ENCODE peak calls at places on chromosome 15, in five cellular contexts. Y is HCT116, I is SK-N-SH, S is GM12878, G is K562. O is an unnamed sample.

GRCh38 chr15:66401130-66402021 is 14.7 kb downstream of the MAP2K1 start:
- DNase-seq in Y (no peak), I (no peak), S (no peak), G (no peak), O (no peak)

GRCh38 chr15:31045606-31046005 is 54.2 kb upstream of the MTMR10 start:
- DNase-seq in G (no peak), Y (no peak), S (no peak), I (no peak), O (no peak)

GRCh38 chr15:92014461-92015030 is 161.0 kb downstream of the SLCO3A1 start:
- DNase-seq in Y (no peak), G (no peak), I (no peak), S (no peak), O (no peak)

GRCh38 chr15:55202206-55202605 is 5.5 kb upstream of the RSL24D1 start:
- DNase-seq in I (no peak), G (no peak), S (no peak), Y (no peak), O (no peak)

GRCh38 chr15:68431792-68432401 is at the start of gene ITGA11:
- DNase-seq in G (no peak), Y (no peak), S (no peak), I (peak), O (no peak)

GRCh38 chr15:66193066-66193465 is 60.5 kb downstream of the MEGF11 start:
- DNase-seq in Y (no peak), I (no peak), G (no peak), S (no peak), O (no peak)

GRCh38 chr15:50996641-50997040 is 88.2 kb downstream of the AP4E1 start:
- DNase-seq in S (no peak), I (no peak), G (no peak), Y (no peak), O (no peak)

GRCh38 chr15:43975326-43975725 is 148.5 kb downstream of the WDR76 start:
- DNase-seq in Y (no peak), G (no peak), S (no peak), I (no peak), O (no peak)

GRCh38 chr15:75921732-75922703 is 18.3 kb downstream of the FBXO22 start:
- DNase-seq in I (no peak), Y (peak), G (peak), S (no peak), O (no peak)

GRCh38 chr15:60699845-60700244 is 220.9 kb upstream of the ICE2 start:
- DNase-seq in G (no peak), S (no peak), Y (no peak), I (no peak), O (no peak)
- H3K4me3 ChIP-seq in G (no peak), S (no peak), Y (no peak), I (no peak), O (no peak)

GRCh38 chr15:80562846-80563245 is 132.3 kb upstream of the ABHD17C start:
- DNase-seq in S (no peak), I (no peak), G (no peak), Y (no peak), O (no peak)

GRCh38 chr15:80563372-80563997 is 131.6 kb upstream of the ABHD17C start:
- DNase-seq in S (no peak), I (no peak), Y (no peak), G (no peak), O (no peak)

GRCh38 chr15:80561500-80561899 is 133.6 kb upstream of the ABHD17C start:
- DNase-seq in Y (no peak), I (no peak), G (no peak), S (no peak), O (no peak)

GRCh38 chr15:80560601-80561025 is 134.5 kb upstream of the ABHD17C start:
- DNase-seq in I (peak), S (no peak), Y (no peak), G (peak), O (no peak)

DNA sequence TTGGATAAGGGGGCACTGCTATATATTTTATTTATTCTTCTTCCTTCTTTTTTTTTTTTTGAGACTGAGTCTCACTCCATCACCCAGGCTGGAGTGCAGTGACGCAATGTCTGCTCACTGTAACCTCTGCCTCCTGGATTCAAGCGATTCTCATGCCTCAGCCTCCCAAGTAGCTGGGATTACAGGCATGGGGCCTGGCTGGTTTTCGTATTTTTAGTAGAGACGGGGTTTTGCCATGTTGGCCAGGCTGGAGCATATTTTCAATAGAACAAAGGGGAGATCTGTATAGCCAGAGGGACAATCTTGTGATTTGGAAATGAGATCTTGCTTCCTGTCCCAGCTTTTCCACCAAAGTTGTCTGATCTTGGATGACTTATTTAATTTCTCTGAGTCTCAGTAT is 133.1 kb upstream of the ABHD17C start:
- DNase-seq in S (no peak), Y (no peak), I (no peak), G (no peak), O (no peak)
- TF ChIP-seq SIN3A in S (no peak), Y (no peak), I (no peak), G (no peak), O (no peak)

DNA sequence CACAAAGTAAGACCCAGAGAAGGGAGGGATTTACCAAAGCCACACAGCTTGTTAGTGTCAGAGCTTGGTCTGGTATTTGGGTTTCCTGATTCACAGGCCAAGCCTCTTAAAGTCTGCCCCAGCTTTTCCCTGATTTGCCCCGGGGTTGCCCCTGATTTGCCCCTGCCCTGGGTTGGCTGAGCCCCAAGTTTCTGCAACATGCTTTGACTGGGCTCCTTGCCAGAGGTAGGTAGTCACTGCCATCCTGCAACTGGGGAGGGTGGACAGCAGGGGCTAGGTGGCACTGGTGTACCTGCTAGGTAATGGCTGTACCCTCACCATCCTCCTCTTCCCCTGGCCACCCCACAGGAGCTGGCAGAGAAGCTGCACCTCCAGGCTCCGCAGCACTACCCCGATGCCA is 2.5 kb downstream of the MPI start:
- DNase-seq in S (no peak), G (no peak), Y (no peak), I (no peak), O (no peak)
- H3K27ac ChIP-seq in S (no peak), G (no peak), Y (no peak), I (no peak), O (no peak)

DNA sequence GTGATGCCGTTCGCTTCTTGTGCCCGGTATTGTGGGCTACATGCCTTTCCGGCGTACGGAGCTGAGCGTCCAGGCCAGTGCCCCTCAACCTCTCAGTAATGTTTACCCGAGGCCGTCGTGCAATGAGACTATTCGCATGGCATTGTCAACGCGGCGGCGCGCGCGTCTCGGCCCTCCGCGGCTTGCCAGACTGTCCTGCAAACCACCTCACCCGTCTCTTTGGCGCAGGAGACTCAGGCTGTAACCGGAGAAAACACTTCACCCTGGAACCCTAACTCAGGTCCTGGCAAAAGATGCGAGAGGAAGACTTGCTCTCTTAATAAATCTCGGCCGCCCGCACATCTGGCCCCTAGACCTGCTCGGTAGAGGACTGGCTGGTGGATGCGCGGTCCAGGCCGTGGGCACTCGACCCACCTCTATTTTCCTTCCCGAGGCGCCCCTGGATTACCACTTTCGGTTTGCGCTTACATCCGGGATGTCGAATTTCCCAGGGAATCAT is 71.6 kb upstream of the POLG start:
- DNase-seq in S (no peak), I (no peak), Y (no peak), G (no peak), O (no peak)
- H3K4me3 ChIP-seq in S (no peak), I (no peak), Y (no peak), G (no peak), O (peak)